ENCODE peak calls at places on chromosomes 1 and 21, in ten cellular contexts. S is C1 segment of cervical spinal cord; V is SW 1271; J is stimulated activated CD4-positive, alpha-beta T cell treated with anti-CD3 and anti-CD28 coated beads, Interleukin-4, amount 100 ng/mL, for 1 hour; E is GM20000; Z is H4; C is midbrain; M is NCI-H2171 treated with DMSO at 0.1 percent for 48 hours; G is retina; H is tibial artery. R is an unnamed sample.

GRCh38 chr21:31597683-31598082 is 61.8 kb upstream of the SOD1 start:
- DNase-seq in S (no peak), V (no peak), J (no peak), E (no peak), Z (no peak), C (no peak), M (no peak), G (no peak), H (no peak), R (no peak)

GRCh38 chr21:35525443-35525842 is 476.3 kb upstream of the RUNX1 start:
- DNase-seq in S (peak; percentile 5), V (no peak), J (no peak), E (no peak), Z (no peak), C (no peak), M (no peak), G (no peak), H (no peak), R (no peak)

GRCh38 chr1:160400284-160400645 is at the start of gene VANGL2:
- DNase-seq in S (peak; percentile 78), V (no peak), J (peak; percentile 52), E (peak; percentile 80), Z (peak; percentile 37), C (peak; percentile 87), M (peak; percentile 72), G (peak; percentile 97), H (no peak), R (peak; percentile 93)

GRCh38 chr21:35814858-35815619 is 245.3 kb downstream of the SETD4 start:
- DNase-seq in S (no peak), V (no peak), J (no peak), E (no peak), Z (no peak), C (no peak), M (no peak), G (peak; percentile 27), H (no peak), R (no peak)

GRCh38 chr1:64864018-64864945 is 102.1 kb downstream of the JAK1 start:
- DNase-seq in S (no peak), V (no peak), J (peak; percentile 10), E (peak; percentile 82), Z (no peak), C (no peak), M (no peak), G (no peak), H (peak; percentile 76), R (no peak)

GRCh38 chr1:232812560-232812959 is 7.3 kb downstream of the MAP10 start:
- DNase-seq in S (no peak), V (no peak), J (no peak), E (no peak), Z (no peak), C (no peak), M (no peak), G (no peak), H (no peak), R (no peak)

GRCh38 chr21:38902608-38903445 is 97.1 kb downstream of the ETS2 start:
- DNase-seq in S (no peak), V (no peak), J (no peak), E (no peak), Z (no peak), C (no peak), M (no peak), G (no peak), H (no peak), R (no peak)

GRCh38 chr21:30227633-30228404 is 11.9 kb upstream of the CLDN8 start:
- DNase-seq in S (peak; percentile 21), V (no peak), J (no peak), E (no peak), Z (peak; percentile 71), C (no peak), M (no peak), G (no peak), H (no peak), R (no peak)

GRCh38 chr1:75100481-75101092 is 33.6 kb upstream of the LHX8 start:
- DNase-seq in S (no peak), V (no peak), J (no peak), E (no peak), Z (no peak), C (no peak), M (no peak), G (no peak), H (no peak), R (no peak)